ENCODE peak calls at places on chromosome 17, in eight cellular contexts. R is lower leg skin, E is glutamatergic neuron, D is GM23338, L is WERI-Rb-1, I is HFF-Myc, K is fibroblast of lung, M is breast epithelium. F is an unnamed sample.

GRCh38 chr17:43464046-43464445 is 19.7 kb upstream of the DHX8 start:
- DNase-seq in E (no peak), K (no peak), D (no peak), R (no peak), M (no peak), L (no peak), I (no peak), F (no peak)

GRCh38 chr17:55275894-55276804 is 11.4 kb downstream of the HLF start:
- DNase-seq in L (no peak), R (peak), K (no peak), D (peak), E (no peak), M (no peak), I (no peak), F (no peak)

GRCh38 chr17:68011199-68011665 is 15.0 kb upstream of the C17orf58 start:
- DNase-seq in K (no peak), R (peak), E (peak), I (no peak), M (peak), L (peak), D (peak), F (no peak)

GRCh38 chr17:48593126-48593829 is at the start of gene HOXB5:
- DNase-seq in L (no peak), R (no peak), D (no peak), E (peak), M (no peak), K (peak), I (no peak), F (no peak)

GRCh38 chr17:10292057-10292931 is 80.5 kb downstream of the MYH13 start:
- DNase-seq in L (no peak), R (peak), I (no peak), K (peak), D (peak), E (no peak), M (no peak), F (no peak)

GRCh38 chr17:8893059-8893458 is 25.6 kb upstream of the PIK3R6 start:
- DNase-seq in L (no peak), I (no peak), K (no peak), D (no peak), M (no peak), R (no peak), E (no peak), F (no peak)

GRCh38 chr17:15508466-15508865 is 41.0 kb upstream of the CDRT4 start:
- DNase-seq in K (no peak), E (no peak), R (no peak), D (no peak), I (no peak), M (no peak), L (no peak), F (no peak)

GRCh38 chr17:6752068-6752909 is 3.6 kb upstream of the XAF1 start:
- DNase-seq in K (peak), I (peak), M (no peak), L (no peak), R (peak), D (no peak), E (no peak), F (peak)

GRCh38 chr17:8911205-8911604 is 43.7 kb upstream of the PIK3R6 start:
- DNase-seq in I (no peak), M (no peak), D (no peak), L (no peak), K (no peak), E (no peak), R (no peak), F (no peak)

GRCh38 chr17:17514993-17515920 is 19.1 kb upstream of the RASD1 start:
- DNase-seq in I (no peak), L (no peak), M (no peak), E (peak), R (no peak), D (peak), K (peak), F (peak)

GRCh38 chr17:20284018-20284417 is 183.3 kb downstream of the LGALS9B start:
- DNase-seq in E (peak), I (no peak), L (peak), D (no peak), K (peak), M (no peak), R (no peak), F (peak)

GRCh38 chr17:48790607-48791127 is 26.4 kb downstream of the TTLL6 start:
- DNase-seq in L (no peak), E (no peak), I (no peak), D (no peak), R (no peak), M (no peak), K (no peak), F (no peak)

GRCh38 chr17:39919087-39919683 is 750 bp upstream of the GSDMB start:
- DNase-seq in E (no peak), D (no peak), R (no peak), L (no peak), M (no peak), I (no peak), K (no peak), F (no peak)

GRCh38 chr17:76492989-76493501 is 8.2 kb downstream of the RHBDF2 start:
- DNase-seq in E (no peak), M (no peak), L (no peak), D (no peak), I (no peak), K (peak), R (peak), F (no peak)

GRCh38 chr17:82831041-82831817 is 8.6 kb downstream of the ZNF750 start:
- DNase-seq in K (no peak), E (no peak), L (no peak), M (no peak), I (no peak), D (no peak), R (no peak), F (no peak)
- TF ChIP-seq CTCF in K (no peak), E (no peak), L (no peak), M (no peak), I (no peak), D (no peak), R (no peak), F (no peak)

GRCh38 chr17:60315650-60316049 is 76.3 kb downstream of the USP32 start:
- DNase-seq in I (no peak), K (no peak), E (no peak), R (no peak), D (no peak), L (no peak), M (no peak), F (no peak)
- TF ChIP-seq CTCF in I (peak), K (peak), E (no peak), R (no peak), D (peak), L (no peak), M (no peak), F (no peak)

GRCh38 chr17:80487511-80487910 is 11.1 kb upstream of the NPTX1 start:
- DNase-seq in I (no peak), E (no peak), R (no peak), M (no peak), K (no peak), L (peak), D (no peak), F (no peak)

GRCh38 chr17:80494547-80494946 is 18.1 kb upstream of the NPTX1 start:
- DNase-seq in L (no peak), I (no peak), R (no peak), E (no peak), K (no peak), D (no peak), M (no peak), F (no peak)

GRCh38 chr17:80497726-80498241 is 21.4 kb upstream of the NPTX1 start:
- DNase-seq in E (no peak), M (no peak), K (no peak), L (no peak), I (no peak), R (no peak), D (no peak), F (no peak)

GRCh38 chr17:80491478-80492342 is 15.3 kb upstream of the NPTX1 start:
- DNase-seq in K (no peak), M (no peak), I (no peak), R (no peak), L (no peak), D (peak), E (peak), F (no peak)

GRCh38 chr17:80492343-80493136 is 16.1 kb upstream of the NPTX1 start:
- DNase-seq in D (no peak), E (no peak), L (peak), M (no peak), I (no peak), K (no peak), R (no peak), F (no peak)
- TF ChIP-seq CTCF in D (no peak), E (no peak), L (no peak), M (no peak), I (no peak), K (no peak), R (no peak), F (no peak)

GRCh38 chr17:61486135-61487120 is 34.2 kb downstream of the TBX4 start:
- DNase-seq in D (peak), L (peak), I (no peak), R (no peak), K (no peak), M (no peak), E (peak), F (no peak)
- TF ChIP-seq CTCF in D (no peak), L (no peak), I (no peak), R (no peak), K (peak), M (no peak), E (peak), F (no peak)

DNA sequence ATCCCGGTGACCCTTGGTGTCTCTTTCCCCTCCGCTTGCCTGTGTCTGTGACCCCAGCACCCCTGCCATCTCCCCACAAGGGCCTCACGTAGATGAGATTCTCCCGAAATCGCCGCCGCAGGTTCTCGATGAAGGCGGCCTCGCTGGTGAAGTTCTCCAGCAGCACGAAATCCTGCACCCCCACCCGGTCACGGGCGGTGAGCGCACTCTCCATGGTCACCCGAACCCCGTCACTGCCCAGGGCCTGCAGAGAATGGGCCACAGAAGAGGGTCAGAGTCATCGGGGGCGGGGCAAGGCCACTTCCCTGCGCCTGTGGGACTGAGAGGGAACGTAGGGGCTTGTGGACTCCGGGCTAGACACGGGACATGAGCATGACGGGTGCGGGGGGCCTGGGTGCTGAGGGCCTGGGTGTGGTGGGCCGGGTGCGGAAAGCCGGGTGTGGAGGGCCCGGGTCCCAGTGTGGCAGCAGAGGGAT is 8.4 kb downstream of the MYO1C start:
- DNase-seq in I (no peak), R (no peak), D (peak), K (no peak), E (no peak), M (no peak), L (no peak), F (no peak)
- TF ChIP-seq CTCF in I (no peak), R (no peak), D (no peak), K (no peak), E (no peak), M (no peak), L (no peak), F (no peak)

GRCh38 chr17:3925684-3926537 is 9.6 kb upstream of the P2RX1 start:
- DNase-seq in D (no peak), R (no peak), E (no peak), L (no peak), M (no peak), I (no peak), K (no peak), F (no peak)
- TF ChIP-seq CTCF in D (no peak), R (no peak), E (no peak), L (no peak), M (no peak), I (no peak), K (no peak), F (no peak)

DNA sequence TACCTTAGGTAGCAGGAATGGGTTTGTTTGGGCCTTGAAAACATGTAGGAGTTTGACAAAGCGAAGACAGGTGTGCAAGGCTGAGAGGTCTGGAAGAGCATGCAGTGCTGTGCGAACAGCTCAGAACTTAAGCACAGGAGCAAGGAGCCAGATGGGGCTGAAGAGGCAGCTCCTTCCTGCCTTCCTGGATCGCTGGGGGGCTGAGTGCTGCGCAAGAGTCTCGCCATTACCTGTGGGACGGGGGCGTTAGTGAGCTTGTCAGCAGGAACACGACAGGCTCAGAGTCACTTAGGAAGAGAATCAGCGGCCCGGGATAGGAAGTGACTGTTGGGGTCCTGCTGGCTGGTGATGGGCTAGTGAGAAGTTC is 464 bp upstream of the MRM1 start:
- DNase-seq in I (no peak), D (no peak), E (no peak), L (peak), K (no peak), M (no peak), R (no peak), F (no peak)
- TF ChIP-seq CTCF in I (no peak), D (no peak), E (no peak), L (no peak), K (no peak), M (no peak), R (no peak), F (no peak)

DNA sequence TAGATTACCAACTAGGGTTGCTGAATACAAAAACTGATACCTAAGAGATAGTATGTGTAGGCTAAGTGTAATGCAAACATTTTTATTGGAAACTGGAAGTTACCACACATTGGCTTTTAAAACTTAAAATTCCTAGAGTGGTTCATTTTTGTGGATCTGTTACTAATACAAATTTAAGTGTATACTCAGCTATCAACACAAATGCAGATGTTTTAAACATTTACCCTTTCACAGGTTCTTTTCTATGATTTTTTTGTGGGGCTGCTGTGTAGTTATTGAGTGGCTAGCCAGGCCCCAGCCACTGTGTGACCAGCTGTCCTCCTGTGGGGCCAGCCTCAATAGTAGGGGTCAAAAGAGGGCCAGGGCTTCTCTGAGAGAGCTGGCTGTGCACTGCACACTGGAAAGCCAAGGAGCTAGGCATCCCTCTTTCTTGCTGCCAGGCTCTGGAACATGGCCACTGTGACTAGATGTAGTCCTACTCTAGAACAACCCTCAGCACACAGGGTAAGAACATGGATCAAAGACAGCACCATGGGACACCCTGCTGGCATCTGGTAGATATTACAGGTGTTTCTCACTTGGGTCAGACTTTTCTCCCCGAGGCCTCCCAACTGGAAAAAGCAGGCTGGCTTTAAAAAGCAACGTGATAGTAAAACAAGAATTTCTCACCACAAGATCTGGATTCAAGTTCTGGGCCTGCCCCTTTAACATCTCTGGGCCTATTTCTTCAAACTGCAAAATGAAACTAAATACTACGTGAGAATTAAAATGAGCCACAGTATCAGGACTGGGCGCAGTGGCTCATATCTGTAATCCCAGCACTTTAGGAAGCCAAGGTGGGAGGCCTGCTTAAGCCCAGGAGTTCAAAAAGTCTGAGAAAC is 7.3 kb upstream of the VEZF1 start:
- DNase-seq in E (peak), R (peak), D (peak), I (peak), L (peak), K (peak), M (peak), F (no peak)
- TF ChIP-seq CTCF in E (peak), R (no peak), D (peak), I (peak), L (peak), K (peak), M (peak), F (peak)

GRCh38 chr17:14168582-14168981 is 68.1 kb downstream of the CDRT15 start:
- DNase-seq in I (no peak), L (no peak), R (no peak), M (no peak), E (no peak), K (no peak), D (no peak), F (no peak)

GRCh38 chr17:14165672-14166071 is 71.0 kb downstream of the CDRT15 start:
- DNase-seq in I (no peak), M (no peak), R (no peak), K (no peak), E (no peak), D (no peak), L (no peak), F (no peak)

GRCh38 chr17:14169901-14170300 is 66.8 kb downstream of the CDRT15 start:
- DNase-seq in E (no peak), K (no peak), M (no peak), I (no peak), D (no peak), R (no peak), L (no peak), F (no peak)

DNA sequence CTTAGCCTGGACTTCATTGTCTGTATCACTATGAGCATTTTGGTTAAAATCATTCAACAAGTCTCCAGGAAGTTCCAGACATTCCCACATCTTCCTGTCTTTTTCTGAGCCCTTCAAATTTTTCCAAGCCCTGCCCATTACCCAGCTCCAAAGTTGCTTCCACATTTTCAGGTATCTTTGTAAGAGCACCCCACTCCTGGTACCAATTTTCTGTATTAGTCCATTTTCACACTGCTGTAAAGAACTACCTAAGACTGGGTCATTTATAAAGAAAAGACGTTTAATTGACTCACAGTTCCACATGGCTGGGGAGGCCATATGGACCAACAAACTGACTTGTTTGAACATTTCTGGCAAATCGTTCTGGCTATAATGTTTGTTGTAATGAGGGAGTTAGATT is 67.4 kb downstream of the CDRT15 start:
- DNase-seq in I (no peak), R (no peak), E (no peak), K (no peak), D (no peak), L (no peak), M (no peak), F (no peak)
- TF ChIP-seq CTCF in I (no peak), R (no peak), E (no peak), K (no peak), D (no peak), L (no peak), M (no peak), F (no peak)

GRCh38 chr17:29209073-29209472 is 28.9 kb upstream of the MYO18A start:
- DNase-seq in R (no peak), I (no peak), D (peak), M (no peak), K (no peak), L (no peak), E (no peak), F (no peak)
- TF ChIP-seq CTCF in R (no peak), I (no peak), D (no peak), M (no peak), K (no peak), L (no peak), E (no peak), F (no peak)